ENCODE peak calls at places on chromosomes 5 and 9, in ten cellular contexts. J, H, G, S, D, F, N, V, W and Y are unnamed samples.

GRCh38 chr9:77475641-77476473 is 172.3 kb downstream of the GNA14 start:
- DNase-seq in D (no peak), H (peak), S (no peak), V (peak), J (no peak), W (no peak), F (peak), N (no peak), G (no peak), Y (no peak)

GRCh38 chr5:36417221-36417620 is 115.5 kb upstream of the RANBP3L start:
- DNase-seq in W (peak), J (no peak), G (no peak), D (no peak), H (no peak), F (no peak), S (no peak), N (no peak), V (no peak), Y (no peak)

GRCh38 chr9:80797841-80798688 is 891.3 kb downstream of the TLE1 start:
- DNase-seq in V (no peak), D (no peak), F (no peak), J (no peak), S (no peak), G (no peak), N (no peak), H (peak), W (no peak), Y (peak)

GRCh38 chr9:127589955-127590370 is 22.1 kb upstream of the STXBP1 start:
- DNase-seq in V (peak), G (peak), H (no peak), J (peak), F (no peak), N (peak), D (peak), W (no peak), S (peak), Y (peak)

GRCh38 chr9:34405719-34406118 is 29.0 kb upstream of the MYORG start:
- DNase-seq in H (no peak), S (no peak), D (no peak), N (no peak), V (no peak), W (no peak), F (no peak), J (no peak), G (no peak), Y (no peak)

GRCh38 chr5:23506329-23507236 is 826 bp upstream of the PRDM9 start:
- DNase-seq in D (peak), H (no peak), N (peak), F (no peak), G (no peak), W (peak), V (no peak), S (no peak), J (peak), Y (peak)

GRCh38 chr5:142014911-142015584 is 2.2 kb upstream of the GNPDA1 start:
- DNase-seq in J (peak), W (peak), F (peak), H (peak), V (peak), G (no peak), D (peak), S (peak), N (no peak), Y (peak)

GRCh38 chr9:87529666-87530065 is 32.0 kb downstream of the DAPK1 start:
- DNase-seq in D (no peak), S (no peak), N (no peak), F (no peak), J (no peak), V (no peak), H (no peak), W (no peak), G (no peak), Y (no peak)

GRCh38 chr5:54090495-54091084 is 219.8 kb downstream of the ARL15 start:
- DNase-seq in W (peak), J (no peak), N (no peak), G (no peak), S (no peak), V (no peak), D (peak), F (no peak), H (peak), Y (no peak)

GRCh38 chr5:67206381-67207328 is 10.1 kb upstream of the CD180 start:
- DNase-seq in S (no peak), F (peak), N (no peak), J (no peak), D (no peak), V (no peak), H (no peak), G (peak), W (peak), Y (no peak)

GRCh38 chr9:135734616-135735144 is 32.7 kb downstream of the KCNT1 start:
- DNase-seq in V (no peak), S (no peak), D (no peak), J (no peak), G (no peak), W (no peak), F (no peak), H (no peak), N (no peak), Y (no peak)

GRCh38 chr9:95533996-95534680 is 17.4 kb upstream of the PTCH1 start:
- DNase-seq in H (no peak), V (no peak), J (no peak), N (no peak), G (no peak), D (no peak), S (no peak), W (no peak), F (no peak), Y (no peak)

GRCh38 chr5:177444106-177445051 is 2.2 kb upstream of the PRR7 start:
- DNase-seq in F (peak), H (no peak), J (no peak), D (no peak), G (no peak), V (no peak), S (no peak), N (no peak), W (no peak), Y (no peak)

GRCh38 chr9:75152416-75152815 is 64.1 kb downstream of the OSTF1 start:
- DNase-seq in N (no peak), F (peak), D (no peak), H (no peak), W (no peak), V (no peak), G (no peak), S (no peak), J (no peak), Y (no peak)

GRCh38 chr5:57751710-57752109 is 269.1 kb upstream of the ACTBL2 start:
- DNase-seq in J (no peak), S (no peak), F (no peak), D (no peak), W (no peak), H (peak), G (no peak), N (no peak), V (no peak), Y (no peak)

GRCh38 chr5:139371482-139372435 is 11.3 kb downstream of the SLC23A1 start:
- DNase-seq in F (no peak), W (no peak), V (no peak), N (no peak), S (no peak), J (no peak), G (no peak), H (no peak), D (no peak), Y (no peak)

GRCh38 chr5:138354926-138355378 is 2.5 kb downstream of the KDM3B start:
- DNase-seq in V (peak), W (peak), G (no peak), J (no peak), N (peak), S (no peak), H (peak), F (peak), D (peak), Y (peak)

GRCh38 chr9:73023025-73023541 is 70.2 kb upstream of the ALDH1A1 start:
- DNase-seq in G (peak), D (peak), H (peak), W (peak), S (peak), J (no peak), F (peak), V (peak), N (peak), Y (peak)

GRCh38 chr9:132214027-132214622 is 52.3 kb downstream of the NTNG2 start:
- DNase-seq in D (peak), S (peak), V (no peak), G (peak), H (peak), F (no peak), W (peak), J (peak), N (peak), Y (peak)

GRCh38 chr9:121222524-121223171 is 21.0 kb upstream of the RAB14 start:
- DNase-seq in W (peak), S (peak), H (no peak), D (peak), N (no peak), G (no peak), J (peak), V (peak), F (no peak), Y (peak)

GRCh38 chr5:76356887-76357286 is 46.2 kb upstream of the IQGAP2 start:
- DNase-seq in G (no peak), S (no peak), V (no peak), W (no peak), J (no peak), D (no peak), H (no peak), N (no peak), F (no peak), Y (no peak)

GRCh38 chr5:10857333-10857723 is 96.3 kb upstream of the DAP start:
- DNase-seq in D (no peak), J (no peak), H (no peak), F (no peak), N (no peak), W (no peak), V (no peak), S (no peak), G (no peak), Y (no peak)

GRCh38 chr9:1083325-1083913 is 33.3 kb downstream of the DMRT2 start:
- DNase-seq in D (peak), F (no peak), W (peak), N (peak), S (no peak), G (no peak), J (peak), H (no peak), V (no peak), Y (no peak)

GRCh38 chr9:106675780-106676179 is 187.2 kb upstream of the ZNF462 start:
- DNase-seq in H (no peak), S (no peak), F (no peak), V (no peak), W (peak), J (no peak), D (no peak), G (no peak), N (no peak), Y (no peak)

GRCh38 chr5:144390133-144390532 is 219.5 kb downstream of the KCTD16 start:
- DNase-seq in G (peak), S (no peak), N (peak), H (no peak), J (no peak), F (no peak), D (peak), W (peak), V (no peak), Y (peak)

GRCh38 chr9:3751125-3751758 is 225.4 kb upstream of the RFX3 start:
- DNase-seq in S (no peak), F (no peak), D (no peak), G (no peak), H (peak), J (no peak), W (no peak), N (no peak), V (no peak), Y (no peak)

GRCh38 chr9:15374310-15374709 is 48.4 kb upstream of the SNAPC3 start:
- DNase-seq in H (no peak), S (no peak), J (no peak), N (no peak), G (no peak), W (no peak), D (no peak), F (no peak), V (no peak), Y (no peak)

GRCh38 chr5:171596391-171596878 is 177.0 kb downstream of the FGF18 start:
- DNase-seq in D (no peak), N (peak), F (no peak), V (no peak), J (no peak), G (no peak), W (peak), H (no peak), S (peak), Y (no peak)

GRCh38 chr5:156367602-156368001 is 40.6 kb downstream of the SGCD start:
- DNase-seq in D (no peak), G (no peak), J (no peak), S (no peak), V (no peak), W (no peak), H (peak), N (no peak), F (no peak), Y (no peak)

GRCh38 chr9:34139477-34140146 is 13.1 kb upstream of the DCAF12 start:
- DNase-seq in H (peak), W (peak), F (no peak), N (no peak), V (peak), D (no peak), J (no peak), G (peak), S (peak), Y (no peak)

GRCh38 chr5:10701567-10702039 is 59.4 kb downstream of the DAP start:
- DNase-seq in V (peak), F (no peak), N (peak), H (no peak), J (peak), D (peak), S (no peak), W (no peak), G (no peak), Y (peak)

GRCh38 chr9:99076483-99077171 is 28.3 kb upstream of the TGFBR1 start:
- DNase-seq in H (no peak), D (no peak), S (no peak), N (no peak), W (no peak), G (no peak), F (peak), V (no peak), J (no peak), Y (no peak)